ENCODE peak calls at places on chromosomes 11 and 22, in seven cellular contexts. S is psoas muscle, M is suprapubic skin, T is HCT116, X is neural crest cell, C is lower lobe of right lung, R is AG10803. P is an unnamed sample.

GRCh38 chr22:18057568-18058209 is 20.1 kb upstream of the PEX26 start:
- DNase-seq in T (peak; percentile 61), R (peak; percentile 97), C (no peak), S (peak; percentile 80), M (peak; percentile 86), X (no peak), P (no peak)

GRCh38 chr22:36052505-36052941 is 23.9 kb upstream of the RBFOX2 start:
- DNase-seq in X (no peak), T (peak; percentile 77), S (no peak), M (no peak), R (peak; percentile 57), C (no peak), P (no peak)

GRCh38 chr11:62804310-62805043 is 763 bp downstream of the NXF1 start:
- DNase-seq in X (no peak), C (peak; percentile 20), R (peak; percentile 45), M (no peak), S (no peak), T (no peak), P (no peak)

GRCh38 chr11:118912742-118913410 is 12.8 kb downstream of the BCL9L start:
- DNase-seq in R (no peak), S (peak; percentile 61), C (no peak), M (no peak), X (no peak), T (no peak), P (no peak)

GRCh38 chr11:105738972-105739574 is 129.2 kb downstream of the GRIA4 start:
- DNase-seq in R (no peak), C (no peak), T (no peak), X (no peak), S (no peak), M (no peak), P (no peak)

GRCh38 chr11:133937468-133937867 is 19.3 kb downstream of the IGSF9B start:
- DNase-seq in X (no peak), R (no peak), M (no peak), S (no peak), T (no peak), C (no peak), P (no peak)

GRCh38 chr22:26786398-26786797 is 129.0 kb downstream of the MIAT start:
- DNase-seq in M (no peak), R (no peak), X (no peak), S (no peak), T (no peak), C (no peak), P (no peak)

GRCh38 chr22:20624161-20624616 is 116.8 kb downstream of the MED15 start:
- DNase-seq in X (no peak), T (no peak), S (peak; percentile 12), C (no peak), R (no peak), M (no peak), P (no peak)

GRCh38 chr22:38949889-38950405 is 7.5 kb upstream of the APOBEC3A start:
- DNase-seq in C (peak; percentile 44), M (peak; percentile 53), X (no peak), T (no peak), R (no peak), S (no peak), P (no peak)

GRCh38 chr11:38791346-38791961 is 2193.4 kb upstream of the RAG2 start:
- DNase-seq in S (no peak), C (no peak), T (peak; percentile 8), M (no peak), R (peak; percentile 37), X (peak; percentile 44), P (peak; percentile 53)

DNA sequence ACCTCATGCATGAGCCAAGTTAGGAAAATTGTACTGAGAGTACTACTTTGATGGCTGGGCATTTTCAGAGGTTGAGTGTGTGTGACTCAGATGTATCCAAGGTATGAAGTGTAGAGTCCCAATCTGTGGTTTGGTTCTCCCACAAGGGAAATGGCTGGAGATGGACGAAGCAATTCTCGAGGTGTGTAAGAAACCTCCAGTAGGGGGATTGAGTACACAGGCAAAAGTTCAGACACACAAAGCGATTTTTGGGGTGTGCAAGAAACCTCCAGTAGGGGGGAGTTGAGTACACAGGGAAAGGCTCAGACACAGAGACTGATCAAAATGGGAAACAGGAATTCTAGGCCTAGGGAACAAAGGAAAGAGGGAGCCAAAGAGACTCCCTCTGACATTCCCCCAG is 1536.3 kb downstream of the FAM181B start:
- DNase-seq in X (no peak), S (no peak), T (no peak), R (no peak), C (no peak), M (no peak), P (no peak)
- TF ChIP-seq CTCF in X (no peak), S (no peak), T (no peak), R (no peak), C (no peak), M (no peak), P (no peak)

DNA sequence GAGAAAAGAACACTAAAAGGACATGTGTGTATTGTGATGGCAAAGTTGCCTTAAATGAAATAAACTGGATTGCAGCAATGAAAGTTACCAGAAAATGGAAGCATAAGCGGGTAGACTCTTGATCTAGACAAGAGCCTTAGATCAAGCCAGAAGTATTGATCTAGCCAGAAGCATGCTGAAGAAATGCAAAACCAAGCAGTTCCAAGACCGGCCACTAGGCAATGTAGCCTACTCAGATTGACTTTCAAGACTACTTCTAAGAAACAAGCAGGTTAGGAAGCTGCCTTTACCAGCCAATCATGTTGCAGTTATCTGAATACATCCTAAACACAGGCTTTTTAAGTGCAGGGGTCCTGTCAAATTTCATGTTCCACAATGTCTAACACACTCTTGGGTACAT is 54.6 kb downstream of the KCNA4 start:
- DNase-seq in R (no peak), M (no peak), X (no peak), T (peak; percentile 1), S (no peak), C (no peak), P (peak; percentile 36)
- TF ChIP-seq CTCF in R (peak; percentile 23), M (no peak), X (peak; percentile 58), T (peak; percentile 47), S (no peak), C (peak; percentile 27), P (peak; percentile 40)

GRCh38 chr11:61581030-61581928 is at the start of gene SYT7:
- DNase-seq in T (peak; percentile 94), C (peak; percentile 95), X (peak; percentile 100), S (peak; percentile 97), M (peak; percentile 96), R (peak; percentile 97), P (peak; percentile 100)
- TF ChIP-seq CTCF in T (no peak), C (no peak), X (peak; percentile 39), S (peak; percentile 40), M (no peak), R (no peak), P (no peak)

DNA sequence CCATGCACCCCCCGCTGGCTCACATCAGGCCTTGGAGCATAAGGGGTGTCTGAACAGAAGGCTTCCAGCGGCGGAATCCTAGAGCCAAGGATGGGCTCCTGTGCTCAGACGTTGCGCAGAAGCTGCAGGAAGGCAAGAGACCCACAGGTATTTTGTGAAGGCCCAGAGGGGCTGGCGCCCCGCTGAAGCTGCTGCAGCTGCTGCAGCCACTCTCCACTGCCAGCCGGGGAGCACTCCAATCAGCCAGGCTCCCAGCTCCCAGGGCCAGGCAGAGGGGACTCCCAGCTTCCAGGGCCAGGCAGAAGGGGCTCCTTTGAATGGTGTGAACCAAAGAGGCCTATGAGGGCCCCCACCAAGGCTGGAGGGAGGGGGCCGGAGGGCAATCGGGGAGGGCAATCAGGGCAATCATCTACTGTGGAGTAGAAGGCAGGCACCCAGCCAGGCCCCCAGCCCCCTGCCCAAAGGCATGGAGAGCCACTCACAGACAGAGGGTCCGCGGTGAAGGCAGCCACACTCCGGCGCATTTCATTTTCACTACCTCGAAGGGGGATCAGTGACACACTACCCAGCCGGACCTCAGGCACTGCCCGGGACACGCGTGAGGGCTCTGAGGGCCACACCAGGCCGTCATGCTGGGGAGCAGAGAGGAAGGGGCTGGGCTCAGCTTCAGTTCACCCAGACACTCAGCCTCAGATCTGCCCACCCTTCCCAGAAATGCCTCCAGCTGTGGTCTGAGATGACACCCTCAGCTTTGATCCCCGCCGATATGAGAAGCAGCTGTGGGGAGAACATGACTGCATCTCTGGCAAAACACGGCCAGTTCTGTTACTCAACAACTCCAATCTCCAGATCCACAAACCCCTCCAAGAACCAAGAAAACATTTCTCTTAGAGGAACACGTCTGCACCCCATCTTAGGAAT is 11.6 kb upstream of the PDE2A start:
- DNase-seq in T (no peak), S (peak; percentile 77), R (peak; percentile 86), M (no peak), C (no peak), X (no peak), P (no peak)
- TF ChIP-seq CTCF in T (no peak), S (no peak), R (no peak), M (no peak), C (no peak), X (no peak), P (no peak)

P was measured in nephron progenitor cell.